ENCODE peak calls at places on chromosomes 7 and 10, in ten cellular contexts. O is stimulated activated naive CD4-positive, alpha-beta T cell; S is astrocyte of the spinal cord; R is left ventricle myocardium inferior; Z is NCI-H774; X is Caki2; Y is GM23248; K is Calu3; G is OCI-LY7; W is SJSA1. L is an unnamed sample.

GRCh38 chr10:44662002-44662401 is 249.1 kb upstream of the TMEM72 start:
- DNase-seq in O (no peak), Y (no peak), G (no peak), Z (no peak), K (no peak), R (no peak), S (no peak), W (no peak), X (no peak), L (no peak)

GRCh38 chr7:151315038-151315655 is 26.5 kb upstream of the NUB1 start:
- DNase-seq in O (peak; percentile 68), S (peak; percentile 61), Y (peak; percentile 78), G (peak; percentile 82), R (peak; percentile 38), K (peak; percentile 85), Z (peak; percentile 37), W (peak; percentile 67), X (peak; percentile 50), L (no peak)

GRCh38 chr10:60943372-60944158 is 420 bp downstream of the RHOBTB1 start:
- DNase-seq in S (peak; percentile 75), Y (peak; percentile 73), O (no peak), Z (peak; percentile 62), X (peak; percentile 73), R (peak; percentile 71), G (no peak), K (peak; percentile 66), W (peak; percentile 74), L (no peak)

GRCh38 chr7:26620352-26620751 is 244.0 kb downstream of the SKAP2 start:
- DNase-seq in R (no peak), Z (no peak), K (peak; percentile 54), G (peak; percentile 3), Y (no peak), S (peak; percentile 2), W (no peak), O (no peak), X (peak; percentile 27), L (no peak)

GRCh38 chr10:122286872-122287271 is 15.8 kb downstream of the BTBD16 start:
- DNase-seq in X (peak; percentile 62), G (no peak), W (no peak), R (peak; percentile 36), Z (no peak), K (no peak), S (peak; percentile 94), O (no peak), Y (peak; percentile 91), L (no peak)

GRCh38 chr7:42338231-42339222 is 101.5 kb upstream of the GLI3 start:
- DNase-seq in S (peak; percentile 42), G (no peak), Z (no peak), R (no peak), Y (peak; percentile 86), K (no peak), X (no peak), W (no peak), O (no peak), L (no peak)

GRCh38 chr10:124291009-124291671 is 127.6 kb downstream of the OAT start:
- DNase-seq in X (no peak), Z (no peak), O (no peak), K (no peak), Y (no peak), R (peak; percentile 48), S (no peak), W (peak; percentile 38), G (no peak), L (no peak)

GRCh38 chr7:48096273-48096672 is 7.2 kb downstream of the UPP1 start:
- DNase-seq in Z (no peak), R (no peak), W (no peak), S (no peak), X (no peak), Y (no peak), G (no peak), K (no peak), O (no peak), L (no peak)

GRCh38 chr7:116582806-116583444 is 58.1 kb downstream of the CAV1 start:
- DNase-seq in R (no peak), S (peak; percentile 61), W (peak; percentile 65), G (no peak), K (no peak), X (no peak), O (no peak), Z (no peak), Y (peak; percentile 96), L (no peak)

GRCh38 chr10:99870051-99870730 is 87.8 kb downstream of the ABCC2 start:
- DNase-seq in Y (peak; percentile 17), X (no peak), R (no peak), S (peak; percentile 38), Z (no peak), G (no peak), W (peak; percentile 74), O (peak; percentile 55), K (no peak), L (no peak)

GRCh38 chr7:95478139-95479037 is 7.4 kb upstream of the ASB4 start:
- DNase-seq in O (no peak), K (peak; percentile 17), W (no peak), R (no peak), Y (peak; percentile 69), X (peak; percentile 61), S (peak; percentile 61), G (no peak), Z (peak; percentile 9), L (no peak)

GRCh38 chr10:133567609-133568286 is 2.4 kb upstream of the SYCE1 start:
- DNase-seq in X (no peak), O (no peak), Z (no peak), W (no peak), R (no peak), K (no peak), Y (no peak), G (no peak), S (no peak), L (no peak)

GRCh38 chr10:68067508-68067907 is 7.6 kb downstream of the HERC4 start:
- DNase-seq in R (no peak), K (no peak), O (no peak), W (no peak), Z (no peak), Y (no peak), X (no peak), S (no peak), G (no peak), L (no peak)